ENCODE peak calls at places on chromosome 3, in five cellular contexts. I, D, L, B and Y are unnamed samples. For H3K4me1, the result is how much of the 10 kb centered on the place peaks cover.

GRCh38 chr3:172711457-172711800 is 562 bp upstream of the NCEH1 start:
- DNase-seq in I (no peak), D (no peak), L (no peak), B (no peak), Y (no peak)

GRCh38 chr3:25191703-25192102 is 236.4 kb upstream of the RARB start:
- DNase-seq in I (no peak), D (no peak), L (no peak), B (no peak), Y (no peak)

GRCh38 chr3:154244644-154245043 is 79.6 kb downstream of the DHX36 start:
- DNase-seq in I (peak), D (no peak), L (no peak), B (no peak), Y (no peak)

GRCh38 chr3:181723568-181724431 is 12.1 kb downstream of the SOX2 start:
- DNase-seq in I (no peak), D (no peak), L (no peak), B (no peak), Y (no peak)

GRCh38 chr3:10956991-10957390 is 35.6 kb upstream of the SLC6A1 start:
- DNase-seq in I (no peak), D (no peak), L (peak), B (no peak), Y (no peak)

GRCh38 chr3:127652246-127652995 is 20.3 kb upstream of the ABTB1 start:
- DNase-seq in I (no peak), D (peak), L (peak), B (peak), Y (peak)

GRCh38 chr3:105513042-105513441 is 146.3 kb downstream of the ALCAM start:
- DNase-seq in I (peak), D (no peak), L (no peak), B (no peak), Y (no peak)

GRCh38 chr3:193118907-193119306 is 122.1 kb upstream of the PLAAT1 start:
- DNase-seq in I (no peak), D (no peak), L (no peak), B (no peak), Y (no peak)

GRCh38 chr3:120526011-120526870 is 69.9 kb upstream of the NDUFB4 start:
- DNase-seq in I (no peak), D (no peak), L (no peak), B (no peak), Y (no peak)

GRCh38 chr3:193744048-193744821 is 151.2 kb downstream of the OPA1 start:
- DNase-seq in I (no peak), D (no peak), L (no peak), B (no peak), Y (no peak)

GRCh38 chr3:116394365-116394764 is 50.9 kb downstream of the LSAMP start:
- DNase-seq in I (no peak), D (no peak), L (no peak), B (no peak), Y (no peak)

GRCh38 chr3:43363621-43364266 is 77.4 kb downstream of the SNRK start:
- DNase-seq in I (no peak), D (no peak), L (peak), B (no peak), Y (no peak)

GRCh38 chr3:8702560-8702959 is 31.0 kb upstream of the CAV3 start:
- DNase-seq in I (no peak), D (no peak), L (no peak), B (no peak), Y (no peak)

GRCh38 chr3:31277582-31277981 is 255.1 kb upstream of the STT3B start:
- DNase-seq in I (no peak), D (no peak), L (no peak), B (no peak), Y (no peak)

GRCh38 chr3:189165092-189165491 is 6.7 kb upstream of the TPRG1 start:
- DNase-seq in I (no peak), D (no peak), L (no peak), B (no peak), Y (no peak)

GRCh38 chr3:159380891-159381290 is 579.0 kb downstream of the MFSD1 start:
- DNase-seq in I (no peak), D (no peak), L (no peak), B (no peak), Y (no peak)

GRCh38 chr3:128226794-128227399 is 73.6 kb downstream of the EEFSEC start:
- DNase-seq in I (peak), D (peak), L (peak), B (no peak), Y (peak)

GRCh38 chr3:194602580-194603300 is 30.5 kb downstream of the TMEM44 start:
- DNase-seq in I (no peak), D (no peak), L (no peak), B (no peak), Y (no peak)

GRCh38 chr3:184366619-184367321 is 5.3 kb downstream of the POLR2H start:
- DNase-seq in I (no peak), D (no peak), L (no peak), B (no peak), Y (no peak)

GRCh38 chr3:50572801-50573371 is 3.6 kb downstream of the HEMK1 start:
- DNase-seq in I (no peak), D (no peak), L (no peak), B (no peak), Y (no peak)

GRCh38 chr3:18891641-18892040 is 256.7 kb upstream of the KCNH8 start:
- DNase-seq in I (no peak), D (peak), L (no peak), B (no peak), Y (peak)

GRCh38 chr3:192915306-192915705 is 2.4 kb downstream of the MB21D2 start:
- DNase-seq in I (no peak), D (no peak), L (no peak), B (no peak), Y (no peak)

GRCh38 chr3:147410518-147411234 is 1.5 kb downstream of the ZIC1 start:
- DNase-seq in I (no peak), D (no peak), L (no peak), B (no peak), Y (no peak)

GRCh38 chr3:169286214-169286613 is 377.3 kb downstream of the MECOM start:
- DNase-seq in I (no peak), D (no peak), L (no peak), B (no peak), Y (no peak)

GRCh38 chr3:179599531-179599930 is 4.9 kb downstream of the MRPL47 start:
- DNase-seq in I (no peak), D (no peak), L (no peak), B (no peak), Y (no peak)

GRCh38 chr3:51099794-51100542 is 285.1 kb upstream of the MANF start:
- DNase-seq in I (peak), D (no peak), L (peak), B (no peak), Y (no peak)

DNA sequence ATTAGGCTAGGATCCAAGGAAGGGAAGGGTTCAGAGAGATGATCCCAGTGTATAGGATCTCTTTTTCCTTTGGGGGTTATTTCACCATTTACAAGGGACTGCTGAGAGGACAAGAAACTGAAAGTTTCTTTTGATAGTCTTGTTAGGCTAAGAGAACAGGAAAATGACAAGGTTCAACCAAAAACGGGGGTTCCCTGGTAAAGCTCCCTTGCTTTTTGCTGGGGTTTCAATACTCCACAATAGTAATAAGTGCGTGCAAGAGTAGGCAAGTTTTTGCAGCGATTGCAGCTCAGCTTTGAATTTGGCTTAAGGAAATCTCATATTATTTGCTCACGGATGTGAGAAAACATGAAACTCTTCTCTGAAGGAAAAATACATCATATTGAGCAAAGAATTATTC is 18.8 kb upstream of the SUSD5 start:
- DNase-seq in I (no peak), D (no peak), L (no peak), B (no peak), Y (no peak)
- H3K4me1 ChIP-seq in I (under half), D (under half), L (under half), B (under half), Y (under half)

GRCh38 chr3:73107215-73107614 is 45.8 kb downstream of the EBLN2 start:
- DNase-seq in I (no peak), D (no peak), L (no peak), B (no peak), Y (no peak)
- H3K4me3 ChIP-seq in I (no peak), D (no peak), L (no peak), B (no peak), Y (no peak)

GRCh38 chr3:16509721-16510619 is 3.5 kb downstream of the RFTN1 start:
- DNase-seq in I (no peak), D (no peak), L (no peak), B (no peak), Y (no peak)
- H3K4me1 ChIP-seq in I (under half), D (half or more), L (half or more), B (half or more), Y (half or more)

GRCh38 chr3:1987983-1988382 is 110.7 kb upstream of the CNTN4 start:
- DNase-seq in I (no peak), D (no peak), L (no peak), B (no peak), Y (no peak)
- H3K4me3 ChIP-seq in I (no peak), D (no peak), L (no peak), B (no peak), Y (no peak)

DNA sequence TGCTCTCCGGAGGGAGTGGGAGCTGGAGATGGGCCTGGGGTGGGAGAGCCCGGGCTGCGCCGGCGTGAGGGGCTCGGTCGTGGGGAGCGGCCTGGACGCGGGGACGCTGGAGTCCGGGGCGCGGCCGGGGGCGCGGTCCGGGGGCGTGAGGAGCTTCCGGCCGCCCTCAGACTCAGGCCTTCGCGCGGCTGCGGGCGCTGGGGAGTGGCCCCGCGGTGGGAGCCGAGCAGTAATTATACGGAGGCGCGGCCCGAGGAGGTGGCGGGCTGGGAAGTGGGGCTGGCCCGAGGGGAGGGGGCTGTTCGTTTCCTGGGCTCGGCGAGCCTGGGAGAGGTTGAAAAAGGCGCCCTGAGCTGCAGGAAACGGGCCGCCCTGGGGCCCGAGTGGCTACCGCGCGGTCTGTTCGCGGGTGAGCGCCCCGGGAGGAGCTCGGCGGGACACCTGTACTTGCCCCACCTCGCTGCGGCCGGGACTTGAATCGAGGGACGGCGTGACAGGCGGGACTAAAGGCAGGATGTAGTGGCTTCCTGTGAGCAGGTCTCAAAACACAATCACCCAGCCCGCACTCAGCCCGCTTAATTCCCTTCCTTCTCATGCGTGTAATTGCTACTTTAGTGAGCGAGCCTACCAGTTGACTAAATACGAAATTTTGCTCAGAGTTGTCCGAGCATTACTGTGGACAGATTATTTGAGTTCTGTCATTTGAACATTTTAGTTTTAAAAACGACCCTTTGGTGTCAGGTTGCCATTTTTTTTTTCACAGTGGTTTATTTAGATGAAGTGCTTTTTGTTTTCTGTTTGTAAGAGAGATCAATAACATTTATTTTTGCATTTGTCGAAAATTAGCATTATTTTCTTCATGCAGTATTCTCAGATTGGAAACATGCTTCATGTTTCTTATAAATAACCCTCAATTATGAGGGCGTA is 855 bp downstream of the RASA2 start:
- DNase-seq in I (peak), D (peak), L (peak), B (peak), Y (peak)
- H3K4me1 ChIP-seq in I (under half), D (half or more), L (under half), B (under half), Y (half or more)

GRCh38 chr3:29347412-29347811 is 66.5 kb downstream of the RBMS3 start:
- DNase-seq in I (no peak), D (no peak), L (no peak), B (no peak), Y (no peak)
- H3K4me3 ChIP-seq in I (no peak), D (no peak), L (no peak), B (no peak), Y (no peak)

GRCh38 chr3:13275376-13276005 is 144.6 kb downstream of the NUP210 start:
- DNase-seq in I (no peak), D (no peak), L (no peak), B (peak), Y (no peak)
- H3K4me1 ChIP-seq in I (under half), D (under half), L (under half), B (under half), Y (under half)